ENCODE peak calls at places on chromosomes 5 and 9, in five cellular contexts. E is brain microvascular endothelial cell, K is upper lobe of left lung, X is lower lobe of right lung, N is left ventricle myocardium inferior. L is an unnamed sample.
A peak's percentile ranks its signal among the peaks of the same experiment; 100 is the strongest.

GRCh38 chr9:14383296-14383695 is 69.4 kb upstream of the NFIB start:
- DNase-seq in K (no peak), N (no peak), E (peak; percentile 56), X (no peak), L (no peak)

GRCh38 chr5:72234265-72234700 is 85.8 kb downstream of the MRPS27 start:
- DNase-seq in X (no peak), N (no peak), K (no peak), E (peak; percentile 79), L (no peak)

GRCh38 chr5:53019320-53019719 is 30.2 kb downstream of the ITGA2 start:
- DNase-seq in X (no peak), N (no peak), K (no peak), E (peak; percentile 91), L (no peak)

GRCh38 chr5:68169898-68170297 is 45.7 kb upstream of the PIK3R1 start:
- DNase-seq in K (no peak), X (no peak), N (peak; percentile 39), E (no peak), L (no peak)

GRCh38 chr5:6461006-6461405 is 12.3 kb downstream of the UBE2QL1 start:
- DNase-seq in E (no peak), N (no peak), K (no peak), X (no peak), L (no peak)

GRCh38 chr9:18405240-18405639 is 68.7 kb upstream of the ADAMTSL1 start:
- DNase-seq in X (no peak), N (no peak), E (no peak), K (no peak), L (no peak)

GRCh38 chr9:114421147-114421546 is 33.4 kb upstream of the AKNA start:
- DNase-seq in X (no peak), N (no peak), K (peak; percentile 45), E (no peak), L (no peak)

GRCh38 chr9:70003786-70004185 is 39.9 kb upstream of the MAMDC2 start:
- DNase-seq in K (no peak), N (no peak), E (no peak), X (no peak), L (no peak)

GRCh38 chr9:114386886-114387677 is 700 bp downstream of the AKNA start:
- DNase-seq in K (peak; percentile 86), X (peak; percentile 65), E (no peak), N (no peak), L (peak; percentile 85)

GRCh38 chr5:134079748-134080581 is 34.5 kb upstream of the TCF7 start:
- DNase-seq in K (no peak), X (no peak), N (no peak), E (no peak), L (no peak)

GRCh38 chr9:35340046-35340445 is 149.9 kb upstream of the RUSC2 start:
- DNase-seq in N (no peak), K (no peak), X (no peak), E (peak; percentile 35), L (no peak)

GRCh38 chr5:78076351-78076750 is 218.1 kb downstream of the AP3B1 start:
- DNase-seq in X (no peak), E (no peak), N (no peak), K (no peak), L (no peak)
- H3K27ac ChIP-seq in X (no peak overlapping the region), E (no peak overlapping the region), N (no peak overlapping the region), K (no peak overlapping the region), L (no peak overlapping the region)

DNA sequence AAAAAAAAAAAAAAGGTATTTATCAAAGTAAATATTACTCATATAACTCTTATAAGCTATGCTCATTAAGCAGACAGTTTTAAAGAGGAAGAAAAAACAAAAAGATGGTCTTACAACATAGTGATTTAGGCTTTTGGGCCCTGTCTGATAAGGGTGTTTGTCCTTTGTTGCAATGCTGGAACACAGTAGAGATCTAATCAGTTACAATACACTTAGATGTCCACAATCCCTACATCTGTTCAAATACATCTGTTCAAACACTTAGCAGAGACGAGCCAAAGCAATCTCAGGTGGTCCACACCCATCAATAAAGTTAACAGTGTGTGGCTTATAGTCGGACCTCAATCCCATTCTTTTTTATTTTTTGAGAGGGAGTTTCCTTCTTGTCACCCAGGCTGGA is 11.0 kb downstream of the PRXL2C start:
- DNase-seq in N (no peak), K (no peak), X (no peak), E (no peak), L (no peak)
- H3K27ac ChIP-seq in N (no peak overlapping the region), K (no peak overlapping the region), X (no peak overlapping the region), E (no peak overlapping the region), L (no peak overlapping the region)

GRCh38 chr5:102888483-102888882 is 133.4 kb downstream of the PAM start:
- DNase-seq in N (no peak), X (no peak), E (no peak), K (no peak), L (no peak)
- H3K27ac ChIP-seq in N (no peak overlapping the region), X (no peak overlapping the region), E (no peak overlapping the region), K (no peak overlapping the region), L (no peak overlapping the region)

DNA sequence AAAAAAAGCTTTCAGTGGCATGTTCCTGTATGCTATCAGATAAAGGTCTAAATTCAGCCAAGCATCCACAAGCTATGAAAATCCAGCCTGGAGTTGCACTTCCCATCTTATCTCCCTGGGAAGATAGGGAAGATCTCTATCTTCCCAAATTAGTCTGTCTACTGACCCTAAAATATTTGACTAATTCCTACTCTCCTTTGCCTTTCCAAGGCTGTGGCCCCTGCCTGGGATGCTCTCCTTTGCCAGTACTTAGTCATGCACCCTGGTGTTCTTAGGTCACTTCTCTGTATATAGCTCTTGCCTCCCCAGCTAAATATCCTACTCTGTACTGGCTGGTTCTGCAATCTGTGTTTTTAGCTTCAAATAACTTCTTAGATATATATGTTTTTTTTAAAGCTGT is 44.0 kb upstream of the PLPP1 start:
- DNase-seq in N (no peak), E (peak; percentile 25), K (no peak), X (no peak), L (peak; percentile 79)
- H3K27ac ChIP-seq in N (peak overlapping the region; percentile 85), E (no peak overlapping the region), K (no peak overlapping the region), X (no peak overlapping the region), L (peak overlapping the region; percentile 62)

L was measured in ascending aorta.